ENCODE peak calls at places on chromosomes 13 and 19, in eight cellular contexts. R is PC-3, W is GM13977, N is fibroblast of lung, J is HL-60, L is IMR-90, Y is A549, G is astrocyte of the spinal cord. T is an unnamed sample.
A peak's percentile ranks its signal among the peaks of the same experiment; 100 is the strongest.

GRCh38 chr19:10639836-10640235 is 14.3 kb upstream of the ILF3 start:
- DNase-seq in J (no peak), G (no peak), L (no peak), Y (no peak), R (no peak), W (peak; percentile 85), N (no peak), T (no peak)

GRCh38 chr13:43387880-43388279 is 364.5 kb downstream of the DNAJC15 start:
- DNase-seq in L (no peak), G (no peak), W (no peak), R (no peak), N (no peak), Y (no peak), J (no peak), T (no peak)

GRCh38 chr13:23516190-23516589 is 54.0 kb upstream of the TNFRSF19 start:
- DNase-seq in G (peak; percentile 33), L (no peak), W (no peak), Y (no peak), J (no peak), N (peak; percentile 75), R (no peak), T (no peak)

GRCh38 chr19:51751655-51752054 is at the start of gene FPR1:
- DNase-seq in J (peak; percentile 85), N (peak; percentile 53), Y (no peak), W (no peak), G (peak; percentile 18), R (peak; percentile 60), L (no peak), T (peak; percentile 63)

GRCh38 chr13:109412232-109412935 is 374.0 kb downstream of the IRS2 start:
- DNase-seq in W (no peak), N (peak; percentile 76), L (peak; percentile 33), G (peak; percentile 80), R (peak; percentile 39), Y (peak; percentile 60), J (no peak), T (no peak)

GRCh38 chr19:5665781-5666513 is 14.4 kb downstream of the MICOS13 start:
- DNase-seq in R (peak; percentile 58), N (peak; percentile 58), G (peak; percentile 65), J (no peak), Y (peak; percentile 68), L (peak; percentile 84), W (peak; percentile 52), T (peak; percentile 64)

GRCh38 chr13:70964124-70964523 is 855.9 kb upstream of the KLHL1 start:
- DNase-seq in Y (peak; percentile 4), G (no peak), W (no peak), J (no peak), L (no peak), N (no peak), R (peak; percentile 25), T (peak; percentile 28)

GRCh38 chr13:53382008-53382407 is 353.4 kb downstream of the OLFM4 start:
- DNase-seq in G (no peak), W (no peak), Y (no peak), J (no peak), R (no peak), N (no peak), L (no peak), T (peak; percentile 1)

GRCh38 chr19:43351998-43352746 is 1.3 kb upstream of the CD177 start:
- DNase-seq in L (no peak), J (no peak), W (no peak), R (no peak), N (no peak), G (no peak), Y (peak; percentile 15), T (no peak)

GRCh38 chr19:42290523-42291436 is 11.2 kb upstream of the PRR19 start:
- DNase-seq in Y (peak; percentile 79), R (no peak), G (no peak), N (no peak), J (no peak), W (no peak), L (no peak), T (peak; percentile 26)

GRCh38 chr13:51848674-51849073 is 3.7 kb upstream of the TMEM272 start:
- DNase-seq in N (peak; percentile 60), L (peak; percentile 67), Y (no peak), G (peak; percentile 15), W (no peak), J (no peak), R (peak; percentile 74), T (peak; percentile 65)

GRCh38 chr13:41581884-41582547 is 124.7 kb downstream of the RGCC start:
- DNase-seq in W (no peak), N (peak; percentile 76), G (peak; percentile 74), L (no peak), J (no peak), Y (no peak), R (no peak), T (no peak)

GRCh38 chr19:46821512-46822359 is 28.9 kb downstream of the AP2S1 start:
- DNase-seq in N (no peak), G (no peak), J (no peak), Y (no peak), R (no peak), W (peak; percentile 56), L (no peak), T (no peak)

GRCh38 chr13:66879971-66880370 is 350.2 kb downstream of the PCDH9 start:
- DNase-seq in J (no peak), Y (no peak), R (no peak), N (no peak), W (no peak), G (no peak), L (no peak), T (no peak)

GRCh38 chr13:72221276-72221962 is 354.4 kb upstream of the DACH1 start:
- DNase-seq in L (no peak), J (peak; percentile 1), Y (peak; percentile 24), W (no peak), R (peak; percentile 59), G (no peak), N (no peak), T (peak; percentile 75)

GRCh38 chr13:60990032-60990733 is 425.5 kb downstream of the PCDH20 start:
- DNase-seq in W (no peak), J (no peak), L (no peak), Y (peak; percentile 12), N (no peak), G (no peak), R (peak; percentile 56), T (peak; percentile 42)

DNA sequence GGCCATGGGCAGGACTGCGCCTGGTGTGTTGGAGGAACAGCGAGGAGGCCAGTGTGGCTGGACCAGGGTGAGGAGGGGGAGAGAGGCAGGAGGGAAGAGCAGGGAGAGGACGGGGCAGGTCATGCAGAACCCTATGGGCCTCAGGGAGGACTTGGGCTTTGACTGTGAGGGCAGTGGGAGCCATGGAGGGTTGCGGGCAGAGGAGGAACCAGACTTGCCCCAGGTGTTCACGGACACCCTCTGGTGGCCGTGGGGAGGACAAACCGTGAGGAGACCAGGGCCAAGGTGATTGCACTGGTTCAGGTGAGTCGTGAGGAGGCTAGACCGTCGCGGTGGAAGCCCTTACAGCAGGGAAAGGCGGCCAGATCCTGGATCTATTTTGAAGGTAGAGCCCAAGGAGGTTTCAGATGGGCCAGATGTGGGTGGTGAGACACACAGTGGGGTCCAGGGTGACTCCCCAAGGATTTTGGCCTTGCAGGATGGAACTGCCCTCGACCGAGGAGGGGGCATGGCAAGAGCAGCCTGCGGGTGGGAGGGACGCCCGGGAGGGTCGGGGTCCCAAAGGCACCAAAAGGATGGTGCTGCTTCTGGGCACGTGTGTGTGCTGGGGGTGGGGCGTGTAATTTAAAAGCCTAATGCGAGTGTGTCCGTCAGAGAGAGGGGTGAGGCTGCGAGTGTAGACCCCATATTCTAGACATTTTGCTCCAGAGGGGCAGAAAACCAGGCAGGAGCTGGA is 2.7 kb upstream of the REXO1 start:
- DNase-seq in L (no peak), R (peak; percentile 30), N (no peak), G (no peak), W (no peak), J (no peak), Y (no peak), T (no peak)
- TF ChIP-seq CTCF in L (peak; percentile 4), R (peak; percentile 31), N (no peak), G (no peak), W (peak; percentile 28), J (peak; percentile 13), Y (no peak), T (peak; percentile 17)

GRCh38 chr13:98598043-98598442 is 21.1 kb upstream of the STK24 start:
- DNase-seq in L (no peak), W (no peak), R (no peak), J (no peak), Y (peak; percentile 9), G (no peak), N (no peak), T (no peak)
- TF ChIP-seq CTCF in L (no peak), W (no peak), R (no peak), J (no peak), Y (peak; percentile 5), G (peak; percentile 33), N (no peak), T (no peak)

DNA sequence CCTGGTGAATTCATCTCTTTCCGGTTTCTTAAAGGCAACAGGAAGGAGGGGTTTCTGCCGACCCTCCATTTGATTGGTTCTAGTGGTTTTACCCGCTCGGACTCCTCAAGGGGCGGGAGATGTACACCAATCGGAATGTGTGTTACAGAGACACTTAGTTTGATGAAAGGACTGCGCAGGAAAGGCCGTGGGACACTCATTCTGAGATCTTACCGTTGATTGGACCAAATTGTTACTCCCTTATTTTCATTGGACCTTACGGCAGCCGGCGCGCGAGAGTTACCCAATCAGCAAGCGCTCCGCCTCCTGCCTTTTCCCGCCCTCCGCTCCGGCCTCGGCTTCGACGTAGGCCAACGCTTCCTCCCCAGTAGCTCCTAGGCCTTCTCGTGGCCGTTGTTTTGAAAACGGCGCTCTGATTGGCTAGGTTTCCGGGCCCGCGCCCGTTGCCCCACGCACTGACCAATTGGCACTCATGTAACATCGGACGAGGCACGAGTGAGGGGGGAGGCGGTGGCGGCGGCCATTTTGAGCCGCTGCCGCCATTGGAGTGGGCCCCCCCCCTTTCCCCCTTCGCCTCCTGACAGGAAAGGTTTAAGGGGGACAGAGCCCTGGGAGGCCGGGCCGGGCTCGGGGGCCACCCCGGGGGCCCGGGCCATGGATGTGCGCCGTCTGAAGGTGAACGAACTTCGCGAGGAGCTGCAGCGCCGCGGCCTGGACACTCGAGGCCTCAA is at the start of gene HNRNPUL1:
- DNase-seq in N (peak; percentile 100), W (peak; percentile 99), G (peak; percentile 100), Y (peak; percentile 100), L (peak; percentile 100), J (peak; percentile 100), R (peak; percentile 99), T (peak; percentile 100)
- TF ChIP-seq CTCF in N (no peak), W (peak; percentile 31), G (peak; percentile 32), Y (peak; percentile 44), L (peak; percentile 22), J (no peak), R (peak; percentile 31), T (peak; percentile 25)

GRCh38 chr19:34325181-34325580 is 39.8 kb upstream of the GPI start:
- DNase-seq in N (no peak), R (no peak), W (no peak), J (no peak), Y (no peak), L (no peak), G (no peak), T (no peak)

GRCh38 chr19:34325961-34326360 is 39.0 kb upstream of the GPI start:
- DNase-seq in N (no peak), R (no peak), J (no peak), Y (no peak), L (peak; percentile 60), G (no peak), W (no peak), T (no peak)

GRCh38 chr19:34324320-34324719 is 40.7 kb upstream of the GPI start:
- DNase-seq in J (no peak), Y (no peak), G (no peak), W (no peak), N (no peak), R (no peak), L (no peak), T (no peak)

GRCh38 chr19:34321735-34322134 is 43.3 kb upstream of the GPI start:
- DNase-seq in R (no peak), L (no peak), G (no peak), J (no peak), N (no peak), Y (no peak), W (no peak), T (no peak)

GRCh38 chr19:34323433-34324204 is 41.4 kb upstream of the GPI start:
- DNase-seq in N (no peak), Y (no peak), W (no peak), J (no peak), G (no peak), L (no peak), R (no peak), T (no peak)
- TF ChIP-seq CTCF in N (no peak), Y (no peak), W (no peak), J (no peak), G (no peak), L (no peak), R (no peak), T (no peak)